ENCODE peak calls at places on chromosome 2, in eight cellular contexts. E is NCI-H526; C is stimulated activated CD4-positive, alpha-beta T cell treated with anti-CD3 and anti-CD28 coated beads, Interleukin-2, amount 100 ng/mL, for 48 hours; D is naive thymus-derived CD4-positive, alpha-beta T cell; G is GM23248; S is CD4-positive, alpha-beta T cell; J is activated naive CD4-positive, alpha-beta T cell treated with anti-CD3 and anti-CD28 coated beads for 36 hours; B is WTC11. V is an unnamed sample.

GRCh38 chr2:62306751-62307468 is 111.0 kb downstream of the B3GNT2 start:
- DNase-seq in B (no peak), E (no peak), J (peak), D (no peak), S (no peak), C (peak), G (no peak), V (no peak)

GRCh38 chr2:216490061-216490460 is 8.6 kb upstream of the RPL37A start:
- DNase-seq in B (no peak), D (no peak), J (no peak), S (no peak), E (no peak), G (peak), C (no peak), V (no peak)

GRCh38 chr2:177535968-177536514 is 143.5 kb downstream of the AGPS start:
- DNase-seq in B (no peak), J (no peak), D (no peak), S (no peak), E (no peak), C (no peak), G (no peak), V (no peak)

GRCh38 chr2:3911891-3912455 is 208.6 kb downstream of the DCDC2C start:
- DNase-seq in D (no peak), B (no peak), C (no peak), E (no peak), G (no peak), J (no peak), S (no peak), V (no peak)

GRCh38 chr2:153946036-153946435 is 74.3 kb downstream of the GALNT13 start:
- DNase-seq in J (no peak), B (no peak), S (no peak), D (no peak), G (no peak), E (no peak), C (no peak), V (no peak)

GRCh38 chr2:159936471-159936870 is 125.9 kb downstream of the PLA2R1 start:
- DNase-seq in G (no peak), E (no peak), J (no peak), D (no peak), C (no peak), B (peak), S (no peak), V (no peak)

GRCh38 chr2:191209346-191209745 is 35.9 kb upstream of the MYO1B start:
- DNase-seq in C (no peak), D (no peak), E (no peak), S (no peak), J (no peak), G (no peak), B (no peak), V (no peak)

GRCh38 chr2:183224933-183225332 is 100.7 kb downstream of the NUP35 start:
- DNase-seq in D (no peak), E (no peak), J (no peak), B (no peak), C (no peak), G (peak), S (no peak), V (no peak)